ENCODE peak calls at places on chromosome 19, in seven cellular contexts. M is fibroblast of lung; L is mucosa of descending colon; D is cardiac muscle cell; N is heart left ventricle; F is naive thymus-derived CD4-positive, alpha-beta T cell; A is testis. K is an unnamed sample.

GRCh38 chr19:7540761-7541480 is 5.4 kb downstream of the PNPLA6 start:
- DNase-seq in A (no peak), F (no peak), L (no peak), N (no peak), D (peak; percentile 54), M (no peak), K (no peak)

GRCh38 chr19:5680083-5680436 is 256 bp downstream of the MICOS13 start:
- DNase-seq in A (no peak), N (no peak), M (no peak), L (no peak), F (no peak), D (peak; percentile 34), K (peak; percentile 71)

GRCh38 chr19:27974082-27974513 is 1238.9 kb downstream of the UQCRFS1 start:
- DNase-seq in N (no peak), M (no peak), A (peak; percentile 71), D (peak; percentile 63), F (no peak), L (peak; percentile 36), K (no peak)

GRCh38 chr19:12786149-12786870 is 5.0 kb upstream of the JUNB start:
- DNase-seq in F (no peak), M (no peak), N (peak; percentile 87), L (peak; percentile 89), A (peak; percentile 64), D (no peak), K (peak; percentile 82)

GRCh38 chr19:30898353-30899103 is 450.7 kb downstream of the TSHZ3 start:
- DNase-seq in A (no peak), D (peak; percentile 44), L (no peak), F (no peak), M (no peak), N (no peak), K (no peak)

GRCh38 chr19:44943801-44944249 is 1.8 kb downstream of the APOC4 start:
- DNase-seq in D (no peak), L (no peak), A (peak; percentile 51), M (no peak), N (peak; percentile 67), F (no peak), K (peak; percentile 78)

GRCh38 chr19:41409288-41409687 is 11.7 kb downstream of the BCKDHA start:
- DNase-seq in F (no peak), M (peak; percentile 12), N (no peak), L (no peak), D (peak; percentile 52), A (peak; percentile 63), K (no peak)

GRCh38 chr19:47229674-47230121 is 1.3 kb downstream of the BBC3 start:
- DNase-seq in L (peak; percentile 57), N (no peak), M (peak; percentile 37), F (no peak), A (peak; percentile 45), D (no peak), K (no peak)

GRCh38 chr19:31613683-31614219 is 264.5 kb upstream of the TSHZ3 start:
- DNase-seq in A (no peak), F (no peak), D (no peak), M (no peak), N (no peak), L (no peak), K (no peak)

GRCh38 chr19:35075202-35076025 is 33.9 kb downstream of the HPN start:
- DNase-seq in F (no peak), L (no peak), N (no peak), A (no peak), M (no peak), D (no peak), K (no peak)

DNA sequence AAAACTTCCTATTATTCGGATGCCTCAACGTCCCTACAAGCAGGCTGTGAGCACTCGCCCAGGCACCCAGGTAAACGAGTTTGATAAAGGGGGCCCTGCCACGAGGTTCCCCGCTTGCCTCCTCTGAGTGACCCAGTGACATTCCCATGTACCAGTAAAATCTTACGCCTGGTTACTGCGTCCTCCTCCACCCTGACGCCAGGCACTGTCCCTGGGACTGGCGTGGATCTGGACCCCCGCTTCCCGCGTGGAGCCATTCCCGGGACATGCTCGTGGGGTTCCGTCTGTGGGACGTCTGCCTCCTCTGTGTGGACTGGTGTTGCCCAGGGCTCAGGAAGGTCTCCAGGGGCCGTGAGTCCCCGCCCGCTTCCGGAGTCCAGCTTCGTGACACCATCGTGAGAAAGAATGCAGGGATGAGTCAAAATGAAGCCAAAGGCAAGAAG is 407 bp upstream of the ZNF550 start:
- DNase-seq in A (no peak), M (peak; percentile 72), L (peak; percentile 28), F (no peak), D (no peak), N (peak; percentile 64), K (no peak)
- H3K4me3 ChIP-seq in A (peak overlapping the region; percentile 83), M (peak overlapping the region; percentile 90), L (peak overlapping the region; percentile 85), F (peak overlapping the region; percentile 89), D (peak overlapping the region; percentile 84), N (peak overlapping the region; percentile 80), K (peak overlapping the region; percentile 82)

GRCh38 chr19:17078920-17079709 is 3.5 kb downstream of the MYO9B start:
- DNase-seq in M (no peak), F (no peak), L (no peak), N (no peak), D (no peak), A (peak; percentile 87), K (no peak)
- H3K4me1 ChIP-seq in M (peaks cover 30% of the 10 kb centered on the region), F (peaks cover 29% of the 10 kb centered on the region), L (peaks cover 18% of the 10 kb centered on the region), N (peaks cover 31% of the 10 kb centered on the region), D (peaks cover 17% of the 10 kb centered on the region), A (peaks cover 46% of the 10 kb centered on the region), K (no peaks in the 10 kb centered on the region)

DNA sequence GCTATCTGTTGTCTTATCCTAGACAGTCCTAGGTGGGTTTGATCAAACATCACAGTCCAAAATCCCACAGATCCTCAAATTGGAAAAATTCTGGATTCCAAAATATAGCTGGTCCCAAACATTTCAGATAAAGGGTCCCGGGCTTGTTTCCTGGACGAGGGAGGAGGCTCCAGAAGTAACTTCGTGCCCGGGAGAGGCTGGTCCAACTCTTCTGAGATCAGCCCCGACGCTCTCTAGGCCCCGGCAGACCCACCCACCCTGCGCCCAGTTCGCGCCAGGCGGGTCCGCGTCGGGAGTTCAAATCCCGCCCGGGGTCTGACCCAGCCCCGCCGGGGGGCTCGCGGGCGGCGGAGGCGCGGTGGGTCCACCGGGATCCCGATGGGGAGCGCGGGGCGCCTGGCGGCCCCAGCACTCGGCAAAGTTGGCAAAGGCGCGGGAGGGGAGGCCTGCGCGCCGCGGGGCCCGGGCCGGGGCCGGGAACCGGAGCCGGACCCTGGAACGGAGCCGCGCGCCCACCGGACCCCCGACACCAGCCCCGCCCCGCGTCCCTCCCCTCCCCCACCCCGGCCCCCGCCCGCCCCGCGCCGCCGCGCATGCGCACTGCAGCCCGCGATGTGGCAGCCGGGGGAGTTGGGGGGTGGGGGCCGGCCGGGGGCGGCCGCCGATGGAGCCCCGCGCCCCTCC is 513 bp downstream of the MIER2 start:
- DNase-seq in D (peak; percentile 53), L (peak; percentile 40), F (peak; percentile 17), M (peak; percentile 26), A (no peak), N (peak; percentile 64), K (no peak)
- H3K4me3 ChIP-seq in D (peak overlapping the region; percentile 99), L (peak overlapping the region; percentile 83), F (peak overlapping the region; percentile 49), M (peak overlapping the region; percentile 48), A (peak overlapping the region; percentile 86), N (peak overlapping the region; percentile 67), K (peak overlapping the region; percentile 73)

GRCh38 chr19:1397838-1398237 is 3.5 kb downstream of the GAMT start:
- DNase-seq in A (no peak), F (no peak), N (no peak), L (no peak), D (no peak), M (no peak), K (no peak)
- H3K4me1 ChIP-seq in A (peaks cover 50% of the 10 kb centered on the region), F (peaks cover 21% of the 10 kb centered on the region), N (peaks cover 25% of the 10 kb centered on the region), L (peaks cover 11% of the 10 kb centered on the region), D (peaks cover 5% of the 10 kb centered on the region), M (no peaks in the 10 kb centered on the region), K (peaks cover 4% of the 10 kb centered on the region)

GRCh38 chr19:14091885-14092462 is 1.4 kb upstream of the SAMD1 start:
- DNase-seq in L (no peak), N (no peak), F (no peak), A (no peak), M (no peak), D (no peak), K (peak; percentile 74)
- H3K4me3 ChIP-seq in L (peak overlapping the region; percentile 48), N (peak overlapping the region; percentile 66), F (peak overlapping the region; percentile 99), A (peak overlapping the region; percentile 71), M (peak overlapping the region; percentile 81), D (peak overlapping the region; percentile 89), K (peak overlapping the region; percentile 83)

DNA sequence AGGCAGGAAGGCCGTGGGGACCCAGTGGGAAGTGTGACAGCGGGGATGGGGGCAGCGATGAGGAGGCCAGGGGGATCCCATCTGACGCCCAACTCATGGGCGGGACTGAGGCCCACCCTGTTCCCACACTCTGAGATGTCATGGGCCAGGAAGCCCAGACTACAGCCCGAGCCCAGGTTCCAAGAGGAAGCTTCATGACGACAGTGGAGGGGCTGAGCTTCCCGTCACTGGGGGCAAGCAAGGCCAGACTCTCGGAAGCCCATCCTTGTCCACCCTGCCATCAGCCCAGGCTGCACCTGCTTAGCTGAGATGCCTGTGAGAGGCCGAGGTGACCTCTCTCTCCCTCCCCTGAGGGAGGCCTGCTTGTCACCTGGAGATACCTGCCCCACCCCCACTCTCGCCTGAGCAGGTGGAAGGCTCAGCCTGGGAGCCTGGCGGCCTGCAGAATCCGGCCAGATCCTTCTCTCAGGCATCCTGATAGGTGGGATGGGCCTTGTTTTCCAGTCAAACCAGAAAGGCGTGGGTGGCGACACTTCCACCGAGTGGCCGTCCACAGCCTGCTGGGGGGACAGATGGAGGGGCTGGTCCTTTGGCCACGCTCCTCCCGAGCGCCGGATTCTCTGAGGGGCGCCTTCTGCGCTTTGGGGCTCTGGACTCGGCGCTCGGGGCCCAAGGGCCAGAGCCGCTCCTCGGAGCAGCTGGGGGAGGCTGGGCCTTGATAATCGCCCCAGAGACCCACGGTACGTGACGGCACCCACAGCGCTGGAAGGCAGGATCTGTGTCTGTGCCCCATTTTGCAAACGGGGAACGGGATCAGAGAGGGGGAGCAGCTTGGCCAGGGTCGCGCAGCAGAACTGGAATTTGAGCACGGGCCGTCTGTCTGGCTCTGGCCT is 4.8 kb downstream of the ZBTB7A start:
- DNase-seq in N (no peak), D (no peak), L (peak; percentile 89), A (no peak), M (no peak), F (no peak), K (no peak)
- H3K4me1 ChIP-seq in N (peaks cover 61% of the 10 kb centered on the region), D (peaks cover 3% of the 10 kb centered on the region), L (peaks cover 60% of the 10 kb centered on the region), A (peaks cover 63% of the 10 kb centered on the region), M (peaks cover 52% of the 10 kb centered on the region), F (peaks cover 43% of the 10 kb centered on the region), K (peaks cover 5% of the 10 kb centered on the region)

GRCh38 chr19:50607874-50608785 is 31.6 kb downstream of the SYT3 start:
- DNase-seq in D (peak; percentile 99), L (peak; percentile 52), A (peak; percentile 94), M (peak; percentile 42), F (peak; percentile 54), N (peak; percentile 85), K (peak; percentile 60)
- H3K4me3 ChIP-seq in D (no peak overlapping the region), L (no peak overlapping the region), A (no peak overlapping the region), M (no peak overlapping the region), F (no peak overlapping the region), N (no peak overlapping the region), K (no peak overlapping the region)

GRCh38 chr19:49407482-49408015 is 15.7 kb downstream of the PTH2 start:
- DNase-seq in F (no peak), A (no peak), M (no peak), L (no peak), N (no peak), D (no peak), K (no peak)
- H3K4me1 ChIP-seq in F (peaks cover 39% of the 10 kb centered on the region), A (no peaks in the 10 kb centered on the region), M (no peaks in the 10 kb centered on the region), L (peaks cover 6% of the 10 kb centered on the region), N (no peaks in the 10 kb centered on the region), D (peaks cover 19% of the 10 kb centered on the region), K (no peaks in the 10 kb centered on the region)

GRCh38 chr19:17107546-17108452 is 32.2 kb downstream of the MYO9B start:
- DNase-seq in M (peak; percentile 97), A (peak; percentile 29), N (peak; percentile 89), F (no peak), D (no peak), L (peak; percentile 69), K (no peak)
- H3K4me3 ChIP-seq in M (no peak overlapping the region), A (no peak overlapping the region), N (no peak overlapping the region), F (no peak overlapping the region), D (no peak overlapping the region), L (no peak overlapping the region), K (no peak overlapping the region)

K was measured in Peyer's patch.